ENCODE peak calls at places on chromosomes 12 and 14, in five cellular contexts. I is cardiac muscle cell, K is H7, T is lower leg skin, P is adrenal gland. S is an unnamed sample.

GRCh38 chr14:104614126-104614812 is 9.7 kb upstream of the TMEM179 start:
- DNase-seq in I (no peak), K (no peak), T (no peak), P (no peak), S (no peak)

GRCh38 chr12:26696048-26696612 is 136.9 kb downstream of the ITPR2 start:
- DNase-seq in I (no peak), K (no peak), T (no peak), P (no peak), S (no peak)

GRCh38 chr12:52650520-52651081 is 1.4 kb downstream of the KRT2 start:
- DNase-seq in I (no peak), K (no peak), T (no peak), P (no peak), S (no peak)

GRCh38 chr12:7981446-7981845 is 45.5 kb upstream of the SLC2A3 start:
- DNase-seq in I (no peak), K (no peak), T (no peak), P (no peak), S (no peak)

GRCh38 chr12:64497903-64498302 is 46.0 kb downstream of the TBK1 start:
- DNase-seq in I (no peak), K (no peak), T (no peak), P (no peak), S (no peak)

GRCh38 chr12:65649126-65649525 is 175.2 kb upstream of the HMGA2 start:
- DNase-seq in I (no peak), K (no peak), T (peak; percentile 68), P (no peak), S (peak; percentile 68)

GRCh38 chr14:37062191-37062803 is 110.1 kb downstream of the SLC25A21 start:
- DNase-seq in I (no peak), K (no peak), T (no peak), P (no peak), S (no peak)

GRCh38 chr12:53098354-53098981 is 1.0 kb downstream of the IGFBP6 start:
- DNase-seq in I (no peak), K (no peak), T (no peak), P (no peak), S (peak; percentile 67)

GRCh38 chr14:101062611-101063010 is 159.1 kb upstream of the RTL1 start:
- DNase-seq in I (no peak), K (no peak), T (no peak), P (no peak), S (no peak)

GRCh38 chr14:89436274-89436656 is 19.2 kb upstream of the FOXN3 start:
- DNase-seq in I (no peak), K (no peak), T (no peak), P (no peak), S (no peak)

GRCh38 chr14:103427485-103428443 is 42.5 kb downstream of the MARK3 start:
- DNase-seq in I (no peak), K (no peak), T (no peak), P (peak; percentile 37), S (peak; percentile 27)

GRCh38 chr12:58026892-58027891 is 85.8 kb downstream of the ATP23 start:
- DNase-seq in I (no peak), K (no peak), T (no peak), P (no peak), S (no peak)

GRCh38 chr12:3768911-3769447 is 16.1 kb upstream of the CRACR2A start:
- DNase-seq in I (no peak), K (no peak), T (no peak), P (no peak), S (no peak)

GRCh38 chr14:51735851-51736250 is 84.1 kb downstream of the FRMD6 start:
- DNase-seq in I (no peak), K (no peak), T (no peak), P (no peak), S (no peak)

GRCh38 chr12:86662464-86662863 is 406.3 kb upstream of the MGAT4C start:
- DNase-seq in I (no peak), K (no peak), T (no peak), P (no peak), S (no peak)

GRCh38 chr14:51442513-51443175 is 202.6 kb downstream of the TMX1 start:
- DNase-seq in I (no peak), K (no peak), T (no peak), P (no peak), S (no peak)

GRCh38 chr12:76138656-76139055 is 54.2 kb upstream of the NAP1L1 start:
- DNase-seq in I (no peak), K (no peak), T (no peak), P (no peak), S (no peak)

GRCh38 chr14:74973003-74973614 is 17.7 kb upstream of the PGF start:
- DNase-seq in I (no peak), K (peak; percentile 61), T (peak; percentile 57), P (no peak), S (peak; percentile 92)

GRCh38 chr14:95386536-95386935 is 66.8 kb upstream of the CLMN start:
- DNase-seq in I (no peak), K (peak; percentile 51), T (no peak), P (no peak), S (no peak)

GRCh38 chr12:20006856-20007255 is 361.5 kb upstream of the PDE3A start:
- DNase-seq in I (no peak), K (no peak), T (no peak), P (no peak), S (no peak)

GRCh38 chr12:22459872-22460490 is 84.4 kb downstream of the C2CD5 start:
- DNase-seq in I (peak; percentile 75), K (peak; percentile 2), T (no peak), P (no peak), S (peak; percentile 43)

GRCh38 chr12:51855586-51856428 is 7.3 kb upstream of the FIGNL2 start:
- DNase-seq in I (peak; percentile 59), K (peak; percentile 94), T (no peak), P (no peak), S (peak; percentile 26)

GRCh38 chr14:38107216-38107631 is 100.5 kb upstream of the SSTR1 start:
- DNase-seq in I (no peak), K (no peak), T (no peak), P (no peak), S (no peak)

GRCh38 chr14:100438678-100439592 is 115.8 kb downstream of the SLC25A47 start:
- DNase-seq in I (no peak), K (no peak), T (peak; percentile 45), P (peak; percentile 75), S (peak; percentile 23)

GRCh38 chr14:40139657-40140056 is 707.4 kb upstream of the FBXO33 start:
- DNase-seq in I (no peak), K (no peak), T (no peak), P (no peak), S (no peak)

GRCh38 chr12:47838286-47838931 is 18.7 kb upstream of the HDAC7 start:
- DNase-seq in I (peak; percentile 47), K (peak; percentile 85), T (no peak), P (peak; percentile 34), S (peak; percentile 67)

GRCh38 chr14:75559451-75560187 is 18.8 kb upstream of the FLVCR2 start:
- DNase-seq in I (no peak), K (no peak), T (peak; percentile 46), P (no peak), S (no peak)

GRCh38 chr12:119115296-119115905 is 63.3 kb upstream of the HSPB8 start:
- DNase-seq in I (peak; percentile 81), K (peak; percentile 74), T (peak; percentile 26), P (peak; percentile 32), S (peak; percentile 53)

GRCh38 chr12:65986047-65986446 is 144.5 kb downstream of the LLPH start:
- DNase-seq in I (no peak), K (no peak), T (no peak), P (no peak), S (peak; percentile 55)

GRCh38 chr12:124162151-124163110 is 132.5 kb upstream of the RFLNA start:
- DNase-seq in I (no peak), K (no peak), T (no peak), P (no peak), S (no peak)

GRCh38 chr12:10220398-10221077 is 7.9 kb downstream of the GABARAPL1 start:
- DNase-seq in I (no peak), K (no peak), T (peak; percentile 82), P (peak; percentile 69), S (peak; percentile 93)